ENCODE peak calls at places on chromosome 1, in seven cellular contexts. L, K, M, Z, I, Q and T are unnamed samples.

GRCh38 chr1:111436726-111437125 is 9.2 kb upstream of the OVGP1 start:
- DNase-seq in Q (peak), Z (no peak), L (peak), I (peak), K (peak), M (no peak), T (peak)

GRCh38 chr1:29577512-29577911 is 341.2 kb downstream of the PTPRU start:
- DNase-seq in Z (no peak), I (no peak), Q (no peak), M (no peak), L (no peak), K (no peak), T (no peak)

GRCh38 chr1:22728751-22729399 is 18.2 kb downstream of the EPHB2 start:
- DNase-seq in K (no peak), I (no peak), L (no peak), Z (no peak), M (no peak), Q (peak), T (peak)

GRCh38 chr1:57963545-57963944 is 539.7 kb upstream of the DAB1 start:
- DNase-seq in I (no peak), M (no peak), Z (no peak), Q (no peak), L (no peak), K (no peak), T (no peak)

GRCh38 chr1:18784523-18784833 is 75.0 kb downstream of the TAS1R2 start:
- DNase-seq in I (no peak), L (no peak), Q (no peak), K (no peak), Z (no peak), M (no peak), T (no peak)

GRCh38 chr1:154422521-154422920 is 17.4 kb downstream of the IL6R start:
- DNase-seq in L (no peak), Q (no peak), I (no peak), K (no peak), Z (no peak), M (no peak), T (no peak)

GRCh38 chr1:69409731-69410456 is 157.8 kb upstream of the LRRC7 start:
- DNase-seq in I (no peak), K (no peak), M (no peak), L (no peak), Z (no peak), Q (no peak), T (no peak)

GRCh38 chr1:92951141-92951582 is 10.1 kb downstream of the DIPK1A start:
- DNase-seq in I (peak), L (peak), M (no peak), Z (no peak), K (no peak), Q (peak), T (peak)

GRCh38 chr1:156502749-156503671 is 2.4 kb upstream of the MEF2D start:
- DNase-seq in L (peak), K (peak), I (peak), Z (no peak), Q (peak), M (peak), T (peak)